ENCODE peak calls at places on chromosome 7, in four cellular contexts. U is ovary, A is lung, C is SJSA1. D is an unnamed sample. For H3K4me1, the result is how much of the 10 kb centered on the place peaks cover.

GRCh38 chr7:54541941-54542618 is at the start of gene VSTM2A:
- DNase-seq in A (no peak), U (peak), C (no peak), D (no peak)

GRCh38 chr7:76427635-76428034 is 2.9 kb downstream of the ZP3 start:
- DNase-seq in C (no peak), A (no peak), U (no peak), D (no peak)

GRCh38 chr7:115851291-115851690 is 179.3 kb downstream of the TFEC start:
- DNase-seq in A (no peak), C (peak), U (no peak), D (no peak)

GRCh38 chr7:116780966-116781365 is 81.4 kb upstream of the CAPZA2 start:
- DNase-seq in A (peak), C (no peak), U (no peak), D (peak)

GRCh38 chr7:50362712-50363282 is 58.3 kb downstream of the IKZF1 start:
- DNase-seq in U (no peak), C (no peak), A (no peak), D (no peak)

GRCh38 chr7:71787513-71787912 is 624.6 kb downstream of the CALN1 start:
- DNase-seq in A (no peak), C (no peak), U (no peak), D (no peak)

GRCh38 chr7:21886396-21886795 is 59.3 kb downstream of the CDCA7L start:
- DNase-seq in C (no peak), U (no peak), A (no peak), D (no peak)

GRCh38 chr7:13560441-13560840 is 429.0 kb downstream of the ETV1 start:
- DNase-seq in C (no peak), A (no peak), U (no peak), D (no peak)

GRCh38 chr7:81662531-81662930 is 107.3 kb downstream of the HGF start:
- DNase-seq in A (no peak), C (no peak), U (no peak), D (no peak)

GRCh38 chr7:5432691-5433090 is 9.1 kb upstream of the TNRC18 start:
- DNase-seq in U (no peak), A (no peak), C (no peak), D (no peak)

GRCh38 chr7:93171606-93172226 is 23.5 kb upstream of the SAMD9L start:
- DNase-seq in U (no peak), C (no peak), A (no peak), D (no peak)

GRCh38 chr7:137151056-137151731 is 192.3 kb downstream of the PTN start:
- DNase-seq in U (no peak), A (no peak), C (no peak), D (no peak)

GRCh38 chr7:132773527-132773956 is 197.3 kb upstream of the PLXNA4 start:
- DNase-seq in C (no peak), A (no peak), U (no peak), D (no peak)

GRCh38 chr7:132428247-132428919 is 147.9 kb downstream of the PLXNA4 start:
- DNase-seq in A (no peak), U (peak), C (no peak), D (no peak)

GRCh38 chr7:30927040-30927439 is 15.4 kb downstream of the AQP1 start:
- DNase-seq in C (no peak), A (peak), U (peak), D (no peak)

GRCh38 chr7:44538093-44538797 is 2.9 kb downstream of the NPC1L1 start:
- DNase-seq in A (no peak), U (no peak), C (no peak), D (no peak)

GRCh38 chr7:90250601-90251303 is 5.8 kb downstream of the CFAP69 start:
- DNase-seq in C (no peak), U (no peak), A (no peak), D (no peak)

GRCh38 chr7:116356979-116357378 is 142.6 kb upstream of the CAV2 start:
- DNase-seq in C (no peak), U (no peak), A (no peak), D (no peak)

GRCh38 chr7:19302731-19303130 is 157.5 kb upstream of the FERD3L start:
- DNase-seq in U (no peak), C (no peak), A (no peak), D (no peak)

GRCh38 chr7:145959981-145960380 is 156.6 kb upstream of the CNTNAP2 start:
- DNase-seq in C (no peak), U (no peak), A (no peak), D (no peak)

GRCh38 chr7:114548576-114548975 is 134.0 kb downstream of the FOXP2 start:
- DNase-seq in C (no peak), A (no peak), U (no peak), D (no peak)

GRCh38 chr7:45082831-45083331 is 5.9 kb downstream of the NACAD start:
- DNase-seq in C (no peak), U (peak), A (no peak), D (peak)

GRCh38 chr7:93055543-93056107 is 62.2 kb downstream of the SAMD9 start:
- DNase-seq in U (no peak), A (no peak), C (peak), D (no peak)

GRCh38 chr7:90655566-90655965 is 59.4 kb downstream of the CDK14 start:
- DNase-seq in U (no peak), A (no peak), C (peak), D (no peak)

GRCh38 chr7:124898523-124898922 is 31.1 kb downstream of the POT1 start:
- DNase-seq in C (no peak), U (no peak), A (no peak), D (no peak)

GRCh38 chr7:138768251-138768650 is 29.5 kb upstream of the TMEM213 start:
- DNase-seq in U (no peak), C (no peak), A (no peak), D (no peak)

GRCh38 chr7:108140674-108141073 is 10.5 kb upstream of the LAMB4 start:
- DNase-seq in U (no peak), A (no peak), C (no peak), D (no peak)

GRCh38 chr7:50978633-50979215 is 196.0 kb upstream of the GRB10 start:
- DNase-seq in U (no peak), C (no peak), A (no peak), D (no peak)

GRCh38 chr7:139095194-139095659 is 14.3 kb downstream of the ZC3HAV1 start:
- DNase-seq in C (no peak), U (no peak), A (no peak), D (no peak)

GRCh38 chr7:143375298-143376034 is 5.7 kb upstream of the ZYX start:
- DNase-seq in C (no peak), U (no peak), A (no peak), D (no peak)

GRCh38 chr7:55476071-55476803 is 96.1 kb downstream of the VOPP1 start:
- DNase-seq in A (no peak), C (peak), U (no peak), D (no peak)

GRCh38 chr7:109963741-109964140 is 1127.2 kb upstream of the LRRN3 start:
- DNase-seq in C (no peak), U (no peak), A (no peak), D (no peak)

GRCh38 chr7:106484562-106484961 is 176.4 kb downstream of the CCDC71L start:
- DNase-seq in A (no peak), U (no peak), C (no peak), D (no peak)

GRCh38 chr7:106568680-106569499 is 92.1 kb downstream of the CCDC71L start:
- DNase-seq in U (no peak), A (peak), C (peak), D (peak)

GRCh38 chr7:519974-520458 is 370 bp upstream of the PDGFA start:
- DNase-seq in A (no peak), C (peak), U (peak), D (peak)

GRCh38 chr7:42238709-42239395 is 1.8 kb upstream of the GLI3 start:
- DNase-seq in A (no peak), C (peak), U (peak), D (no peak)

GRCh38 chr7:43591551-43592180 is 8.8 kb downstream of the STK17A start:
- DNase-seq in A (no peak), C (no peak), U (no peak), D (peak)

GRCh38 chr7:30630986-30631385 is 36.3 kb downstream of the GARS1 start:
- DNase-seq in A (no peak), U (no peak), C (no peak), D (no peak)

DNA sequence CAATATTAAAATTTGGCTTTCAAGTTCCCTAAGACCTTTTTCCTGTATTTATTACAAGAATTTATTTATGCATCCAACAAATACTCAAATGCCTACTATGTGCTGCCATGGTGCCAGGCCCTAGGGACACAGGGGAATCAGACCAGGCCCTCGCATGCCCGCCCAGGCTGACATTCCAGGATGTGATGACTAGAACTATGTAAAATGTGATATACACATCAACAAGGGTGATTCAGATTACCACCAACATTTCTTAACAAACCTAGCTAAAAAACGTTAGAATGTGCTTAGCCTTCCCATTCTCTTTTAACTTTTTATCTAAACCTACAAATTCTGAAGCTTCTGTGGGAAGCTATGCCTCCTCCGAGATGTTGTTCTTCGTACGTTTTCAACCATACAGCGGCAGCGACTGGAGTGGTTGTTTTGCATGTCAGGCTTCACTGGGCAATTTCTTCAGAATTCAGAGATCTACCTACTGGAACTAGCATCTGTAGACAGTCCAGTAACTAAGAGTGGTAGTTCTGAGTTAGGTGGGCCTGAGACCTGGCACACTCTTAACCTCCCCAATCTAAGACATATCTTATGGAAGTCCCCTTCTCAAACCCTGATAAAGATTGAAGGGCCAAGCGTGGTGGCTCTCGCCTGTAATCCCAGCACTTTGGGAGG is 22.1 kb downstream of the GNA12 start:
- DNase-seq in C (peak), A (no peak), U (no peak), D (peak)
- H3K4me1 ChIP-seq in C (half or more), A (under half), U (under half), D (half or more)

DNA sequence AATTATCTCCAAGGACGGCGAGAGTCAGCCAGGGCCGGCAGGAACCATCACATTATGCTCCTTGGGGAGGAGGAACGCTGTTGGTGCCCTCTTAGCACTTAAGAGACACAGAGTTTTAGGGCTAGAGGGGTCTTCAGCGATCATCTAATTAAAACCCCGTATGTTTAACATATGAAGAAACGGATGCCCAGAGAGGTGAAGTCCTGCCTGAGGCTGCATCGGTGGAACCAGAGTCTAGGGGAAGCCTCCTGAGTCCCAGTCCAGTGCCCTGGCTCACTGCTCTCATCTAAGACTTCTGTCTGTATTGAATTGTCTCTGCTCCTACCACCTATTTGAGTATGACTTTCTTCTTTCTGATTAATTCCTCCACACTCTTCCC is 688 bp upstream of the ABCB4 start:
- DNase-seq in A (no peak), C (no peak), U (no peak), D (no peak)
- H3K4me3 ChIP-seq in A (no peak), C (peak), U (no peak), D (no peak)

GRCh38 chr7:100789055-100789454 is 38.3 kb downstream of the EPHB4 start:
- DNase-seq in U (no peak), A (no peak), C (no peak), D (no peak)

GRCh38 chr7:100799037-100799896 is 28.1 kb downstream of the EPHB4 start:
- DNase-seq in U (peak), A (peak), C (peak), D (no peak)

GRCh38 chr7:100791881-100792666 is 35.2 kb downstream of the EPHB4 start:
- DNase-seq in A (no peak), U (no peak), C (no peak), D (peak)

GRCh38 chr7:100793806-100794660 is 33.3 kb downstream of the EPHB4 start:
- DNase-seq in U (no peak), C (no peak), A (no peak), D (peak)

GRCh38 chr7:100794741-100795140 is 32.6 kb downstream of the EPHB4 start:
- DNase-seq in C (no peak), U (no peak), A (no peak), D (no peak)
- H3K4me1 ChIP-seq in C (under half), U (under half), A (under half), D (under half)

DNA sequence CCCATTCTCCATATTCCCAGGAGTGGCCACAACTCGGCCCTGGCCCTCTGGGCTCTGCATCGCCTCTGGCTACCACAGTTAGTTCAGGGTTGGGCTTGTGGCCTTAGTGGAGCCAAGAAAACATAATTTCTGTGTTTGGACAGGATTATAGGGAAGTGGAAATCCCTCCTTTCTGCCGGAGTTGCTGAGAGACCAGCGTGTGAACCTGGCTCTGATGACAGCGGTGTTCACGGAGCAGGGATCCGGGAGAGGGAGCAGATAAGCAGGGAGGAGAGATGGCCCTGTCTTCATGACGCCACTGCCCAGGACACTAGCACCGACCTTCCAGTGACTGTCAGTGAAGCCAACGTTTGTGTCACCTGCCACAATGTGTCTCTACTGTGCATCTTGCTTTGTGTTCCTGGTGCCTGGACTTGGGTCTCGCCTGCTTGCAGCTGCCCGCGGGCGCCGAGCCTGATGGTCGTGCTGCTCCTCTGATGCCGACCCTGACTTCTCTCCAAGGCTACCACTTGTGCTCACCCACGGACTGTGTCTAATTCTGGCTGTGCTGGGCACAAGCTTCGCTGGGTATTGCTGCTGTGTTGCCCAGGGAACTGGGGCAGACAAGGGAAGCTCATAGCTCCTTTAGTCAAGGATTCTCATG is 67.0 kb upstream of the VIPR2 start:
- DNase-seq in C (no peak), U (no peak), A (no peak), D (no peak)
- H3K4me3 ChIP-seq in C (no peak), U (no peak), A (no peak), D (no peak)

DNA sequence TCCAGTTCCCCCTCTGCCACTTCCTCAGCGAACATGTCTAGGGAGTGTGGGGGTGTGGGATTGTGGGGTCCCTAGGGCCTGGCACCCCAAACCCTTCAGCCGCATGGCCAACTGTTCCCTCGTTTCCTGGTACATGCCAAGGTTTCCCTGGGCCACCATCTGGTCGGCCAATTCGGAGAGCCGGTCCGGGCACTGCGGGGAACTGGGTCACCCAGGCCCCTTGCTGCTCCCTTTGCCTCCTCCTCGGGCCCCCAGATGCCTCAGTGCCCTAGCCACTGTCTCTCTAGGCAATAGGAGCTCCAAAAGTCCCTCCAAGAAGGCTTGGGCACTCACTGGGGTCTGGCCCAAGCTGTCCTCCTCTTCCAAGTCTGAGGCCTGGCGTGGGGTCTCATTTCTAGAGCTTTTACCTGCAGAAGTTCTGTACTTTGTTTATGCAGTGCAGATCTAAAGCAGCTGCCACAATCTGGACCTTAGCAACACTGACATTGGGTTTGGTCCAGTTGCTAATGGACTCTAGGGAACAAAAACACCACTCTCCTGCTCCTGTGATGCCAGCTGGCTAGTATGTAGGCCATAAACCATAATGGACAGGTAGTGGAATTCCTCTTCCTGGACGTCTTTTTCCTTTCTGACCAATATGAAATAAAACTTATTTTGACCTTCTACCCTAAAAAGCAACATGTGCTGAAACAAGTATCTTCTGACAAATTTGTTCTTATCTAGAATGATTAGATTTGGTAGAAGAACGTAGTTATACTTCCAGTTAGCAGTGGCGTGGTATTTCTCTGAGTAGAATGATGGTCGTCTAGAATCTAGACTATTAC is 172.9 kb downstream of the LRRC4 start:
- DNase-seq in C (no peak), A (no peak), U (no peak), D (no peak)
- H3K4me1 ChIP-seq in C (under half), A (under half), U (under half), D (under half)

DNA sequence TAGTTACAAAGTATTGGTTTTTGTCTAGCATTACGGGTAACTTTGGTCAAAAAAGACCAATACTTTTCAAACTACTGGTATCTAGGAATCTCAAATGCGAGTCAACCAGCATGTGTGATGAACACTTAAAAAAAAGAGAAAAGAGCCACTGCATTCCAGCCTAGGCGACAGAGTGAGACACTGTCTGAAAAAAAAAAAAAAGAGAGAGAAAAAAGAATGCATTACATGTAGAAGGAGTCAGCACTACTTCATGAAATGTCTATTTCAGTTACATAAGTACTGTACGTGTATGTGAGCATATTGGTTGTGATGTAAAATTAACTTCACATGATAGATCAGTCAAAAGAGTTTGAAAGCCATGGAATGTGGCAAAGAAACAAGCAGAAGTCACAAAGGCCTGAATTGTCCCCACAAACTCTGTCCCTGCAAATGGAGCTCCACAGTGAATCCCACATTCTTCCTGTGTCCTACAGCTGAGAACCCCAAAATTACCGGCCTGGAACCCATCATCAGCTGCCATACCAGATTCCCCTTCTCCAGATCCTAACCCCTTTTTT is 1.6 kb downstream of the DENND11 start:
- DNase-seq in U (no peak), C (no peak), A (no peak), D (no peak)
- H3K4me3 ChIP-seq in U (no peak), C (no peak), A (peak), D (peak)

GRCh38 chr7:130756316-130756715 is 22.3 kb upstream of the KLF14 start:
- DNase-seq in U (no peak), A (no peak), C (no peak), D (no peak)
- H3K4me1 ChIP-seq in U (under half), A (under half), C (under half), D (under half)

DNA sequence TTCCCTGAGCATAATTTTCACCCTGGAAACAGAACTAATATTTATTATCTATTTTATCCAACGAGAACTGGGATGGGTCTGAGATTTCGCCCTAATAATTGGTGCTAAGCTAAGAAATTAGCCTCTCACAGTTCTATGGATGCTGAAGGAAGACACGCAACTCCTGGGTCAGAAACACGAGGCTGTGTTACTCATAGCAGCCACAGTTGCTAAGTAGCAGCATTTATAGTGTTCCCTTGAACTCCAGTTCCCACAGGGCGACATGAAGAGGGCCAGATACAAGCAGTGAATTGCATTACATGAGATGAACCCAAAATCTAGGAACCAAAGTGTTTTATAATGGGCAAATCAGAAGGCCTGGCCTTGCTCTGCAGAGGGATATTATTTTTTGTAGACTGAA is 109.8 kb upstream of the AGR3 start:
- DNase-seq in A (no peak), U (no peak), C (no peak), D (no peak)
- H3K4me3 ChIP-seq in A (no peak), U (no peak), C (no peak), D (no peak)